ENCODE peak calls at places on chromosomes 6 and 20, in six cellular contexts. Z is uterus, O is thyroid gland, L is adrenal gland, X is ovary, E is IMR-90. S is an unnamed sample.

GRCh38 chr6:53433617-53434285 is 85.0 kb upstream of the ELOVL5 start:
- DNase-seq in Z (no peak), O (no peak), L (no peak), X (no peak), E (no peak), S (no peak)

GRCh38 chr6:70225052-70225451 is 77.8 kb downstream of the COL9A1 start:
- DNase-seq in Z (no peak), O (no peak), L (no peak), X (no peak), E (no peak), S (no peak)

GRCh38 chr6:135087403-135087802 is 32.8 kb upstream of the HBS1L start:
- DNase-seq in Z (no peak), O (no peak), L (no peak), X (no peak), E (no peak), S (peak; percentile 29)

GRCh38 chr20:57582432-57583288 is 21.8 kb downstream of the PCK1 start:
- DNase-seq in Z (peak; percentile 60), O (peak; percentile 71), L (peak; percentile 42), X (peak; percentile 59), E (peak; percentile 64), S (no peak)

GRCh38 chr20:13200767-13201500 is 20.1 kb upstream of the ISM1 start:
- DNase-seq in Z (no peak), O (no peak), L (no peak), X (no peak), E (no peak), S (no peak)

GRCh38 chr6:4351857-4352669 is 216.7 kb upstream of the ECI2 start:
- DNase-seq in Z (peak; percentile 75), O (peak; percentile 50), L (peak; percentile 78), X (no peak), E (peak; percentile 95), S (no peak)

GRCh38 chr6:13026557-13026956 is 301.8 kb downstream of the TBC1D7 start:
- DNase-seq in Z (no peak), O (peak; percentile 50), L (no peak), X (no peak), E (no peak), S (no peak)

GRCh38 chr6:16206595-16207037 is 31.8 kb upstream of the GMPR start:
- DNase-seq in Z (peak; percentile 58), O (peak; percentile 60), L (peak; percentile 81), X (peak; percentile 55), E (peak; percentile 87), S (peak; percentile 71)

GRCh38 chr20:32507998-32508774 is 76.9 kb downstream of the NOL4L start:
- DNase-seq in Z (no peak), O (no peak), L (no peak), X (no peak), E (no peak), S (no peak)

GRCh38 chr6:21999012-21999528 is 297.8 kb downstream of the PRL start:
- DNase-seq in Z (no peak), O (no peak), L (no peak), X (no peak), E (peak; percentile 76), S (no peak)

GRCh38 chr20:513429-513828 is 30.2 kb downstream of the CSNK2A1 start:
- DNase-seq in Z (no peak), O (no peak), L (no peak), X (no peak), E (peak; percentile 44), S (no peak)

GRCh38 chr6:71239694-71240093 is 48.9 kb upstream of the OGFRL1 start:
- DNase-seq in Z (no peak), O (no peak), L (no peak), X (no peak), E (no peak), S (no peak)

GRCh38 chr6:166488081-166488685 is 98.3 kb downstream of the RAMACL start:
- DNase-seq in Z (no peak), O (peak; percentile 51), L (peak; percentile 51), X (no peak), E (peak; percentile 39), S (peak; percentile 47)

GRCh38 chr6:31403283-31403989 is at the start of gene MICA:
- DNase-seq in Z (peak; percentile 90), O (peak; percentile 96), L (peak; percentile 94), X (peak; percentile 89), E (peak; percentile 79), S (peak; percentile 54)
- TF ChIP-seq POLR2A in Z (peak; percentile 88), O (peak; percentile 93), L (peak; percentile 96), X (no peak), E (peak; percentile 76), S (peak; percentile 27)

DNA sequence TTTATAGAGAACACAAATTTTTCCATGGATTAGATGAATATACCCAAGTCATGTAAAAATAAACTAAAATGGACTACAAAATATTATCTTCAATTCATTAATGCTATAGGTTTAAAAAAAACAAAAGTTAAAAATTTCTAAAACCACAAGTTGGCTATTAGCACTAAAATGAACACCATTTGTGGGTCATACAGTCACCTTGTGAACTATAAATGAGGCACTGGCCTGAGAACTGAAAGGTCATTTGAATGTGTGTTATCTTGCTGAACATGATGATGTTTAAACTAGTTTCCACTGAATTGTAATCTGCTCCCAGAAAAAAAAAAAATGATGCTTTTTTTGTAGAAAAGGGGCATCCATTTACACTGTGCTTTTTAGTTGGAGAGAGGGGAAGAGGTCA is 96.7 kb upstream of the FKBP1C start:
- DNase-seq in Z (no peak), O (no peak), L (no peak), X (no peak), E (no peak), S (no peak)
- TF ChIP-seq POLR2A in Z (no peak), O (no peak), L (no peak), X (no peak), E (no peak), S (no peak)

GRCh38 chr6:7138111-7138510 is 30.4 kb downstream of the RREB1 start:
- DNase-seq in Z (no peak), O (no peak), L (no peak), X (no peak), E (no peak), S (peak; percentile 63)

GRCh38 chr6:7142228-7142801 is 34.6 kb downstream of the RREB1 start:
- DNase-seq in Z (no peak), O (no peak), L (no peak), X (no peak), E (no peak), S (no peak)

GRCh38 chr6:7138921-7139358 is 31.2 kb downstream of the RREB1 start:
- DNase-seq in Z (no peak), O (peak; percentile 47), L (no peak), X (no peak), E (no peak), S (peak; percentile 46)

GRCh38 chr6:7140631-7141366 is 33.0 kb downstream of the RREB1 start:
- DNase-seq in Z (peak; percentile 88), O (peak; percentile 89), L (peak; percentile 88), X (peak; percentile 85), E (peak; percentile 66), S (peak; percentile 88)

DNA sequence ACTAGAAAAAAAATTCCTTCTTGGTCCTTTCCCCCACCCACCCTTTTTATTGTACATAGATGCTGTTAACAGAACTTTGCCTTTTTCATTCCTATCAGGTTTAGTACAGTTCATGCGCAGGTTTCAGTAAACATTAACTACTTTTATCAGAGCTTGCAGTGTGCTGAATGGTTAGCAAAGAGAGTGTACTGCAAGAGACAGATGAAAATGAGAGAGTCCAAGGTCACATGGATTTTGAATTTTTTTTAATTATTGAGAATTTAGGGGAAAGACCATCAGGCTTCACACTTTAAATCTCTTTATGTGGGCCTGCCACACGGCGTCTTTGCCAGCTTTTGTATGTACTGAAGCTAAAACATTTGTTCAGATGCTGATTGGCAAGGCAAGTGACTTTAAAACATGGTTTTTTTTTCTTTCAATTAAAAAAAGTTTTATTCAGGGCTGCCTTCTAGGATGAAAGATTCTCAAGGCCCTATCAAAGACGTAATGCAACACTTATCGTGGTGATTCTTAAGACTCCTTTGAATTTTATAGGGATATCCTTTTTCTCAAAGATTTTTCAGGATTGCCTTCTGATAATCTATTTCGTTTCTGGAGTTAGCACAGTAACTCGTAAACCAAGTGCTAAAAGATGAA is 32.2 kb downstream of the RREB1 start:
- DNase-seq in Z (no peak), O (no peak), L (no peak), X (no peak), E (no peak), S (peak; percentile 66)
- TF ChIP-seq POLR2A in Z (no peak), O (no peak), L (no peak), X (no peak), E (no peak), S (no peak)

GRCh38 chr6:31353508-31353907 is 3.5 kb downstream of the HLA-B start:
- DNase-seq in Z (no peak), O (no peak), L (no peak), X (no peak), E (no peak), S (no peak)

GRCh38 chr6:31355540-31355988 is 1.4 kb downstream of the HLA-B start:
- DNase-seq in Z (no peak), O (no peak), L (no peak), X (no peak), E (no peak), S (no peak)

GRCh38 chr6:31356216-31356945 is 598 bp downstream of the HLA-B start:
- DNase-seq in Z (peak; percentile 51), O (peak; percentile 72), L (peak; percentile 46), X (peak; percentile 38), E (peak; percentile 18), S (no peak)

GRCh38 chr6:31354248-31354647 is 2.7 kb downstream of the HLA-B start:
- DNase-seq in Z (no peak), O (no peak), L (no peak), X (no peak), E (no peak), S (no peak)

DNA sequence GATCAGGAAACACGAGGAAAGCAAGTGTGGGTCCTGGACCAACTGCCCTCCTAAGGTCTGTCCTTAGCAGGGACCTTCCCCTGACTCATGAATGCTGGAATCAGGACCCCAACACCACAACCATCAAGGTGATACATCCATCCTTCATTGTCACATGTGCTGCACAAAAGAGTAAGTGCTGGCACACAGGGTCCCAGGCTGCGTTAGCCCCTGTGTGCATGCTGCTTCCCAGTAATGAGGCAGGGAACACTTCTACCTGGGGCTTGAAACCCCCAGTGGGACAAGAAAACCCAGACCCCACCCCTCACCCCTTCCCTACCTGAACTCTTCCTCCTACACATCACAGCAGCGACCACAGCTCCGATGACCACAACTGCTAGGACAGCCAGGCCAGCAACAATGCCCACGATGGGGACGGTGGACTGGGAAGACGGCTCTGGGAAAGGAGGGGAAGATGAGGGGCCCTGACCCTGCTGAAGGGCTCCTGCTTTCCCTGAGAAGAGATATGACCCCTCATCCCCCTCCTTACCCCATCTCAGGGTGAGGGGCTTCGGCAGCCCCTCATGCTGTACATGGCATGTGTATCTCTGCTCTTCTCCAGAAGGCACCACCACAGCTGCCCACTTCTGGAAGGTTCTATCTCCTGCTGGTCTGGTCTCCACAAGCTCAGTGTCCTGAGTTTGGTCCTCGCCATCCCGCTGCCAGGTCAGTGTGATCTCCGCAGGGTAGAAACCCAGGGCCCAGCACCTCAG is 2.0 kb downstream of the HLA-B start:
- DNase-seq in Z (no peak), O (no peak), L (no peak), X (no peak), E (no peak), S (no peak)
- TF ChIP-seq POLR2A in Z (no peak), O (no peak), L (no peak), X (no peak), E (no peak), S (no peak)

GRCh38 chr6:30689022-30689865 is 1.5 kb downstream of the NRM start:
- DNase-seq in Z (no peak), O (no peak), L (no peak), X (no peak), E (no peak), S (no peak)
- TF ChIP-seq POLR2A in Z (no peak), O (no peak), L (no peak), X (no peak), E (no peak), S (no peak)

S was measured in erythroblast.